ENCODE peak calls at places on chromosome 18, in six cellular contexts. C is ovary, F is NB4, T is A549, M is tibial nerve, Q is adrenal gland. V is an unnamed sample.

GRCh38 chr18:46343940-46344372 is 239.8 kb downstream of the HAUS1 start:
- DNase-seq in Q (peak; percentile 67), M (no peak), F (peak; percentile 29), C (no peak), T (no peak), V (peak; percentile 36)

GRCh38 chr18:37218022-37218590 is 347.5 kb downstream of the CELF4 start:
- DNase-seq in M (no peak), Q (no peak), C (no peak), T (no peak), F (no peak), V (no peak)

GRCh38 chr18:51391731-51392130 is 194.2 kb upstream of the MEX3C start:
- DNase-seq in F (no peak), T (no peak), C (no peak), M (no peak), Q (no peak), V (no peak)

GRCh38 chr18:5705393-5705792 is 161.6 kb upstream of the EPB41L3 start:
- DNase-seq in T (no peak), F (no peak), Q (no peak), M (no peak), C (no peak), V (no peak)

GRCh38 chr18:60018801-60019462 is 119.1 kb downstream of the PMAIP1 start:
- DNase-seq in M (no peak), F (no peak), C (no peak), Q (no peak), T (no peak), V (no peak)

GRCh38 chr18:2657788-2658458 is 2.4 kb downstream of the SMCHD1 start:
- DNase-seq in M (no peak), T (peak; percentile 37), Q (no peak), F (peak; percentile 79), C (no peak), V (no peak)

GRCh38 chr18:7116832-7117389 is 686 bp downstream of the LAMA1 start:
- DNase-seq in C (peak; percentile 31), T (no peak), M (no peak), F (no peak), Q (no peak), V (no peak)

GRCh38 chr18:39635966-39636365 is 2070.4 kb upstream of the CELF4 start:
- DNase-seq in F (no peak), M (no peak), T (no peak), Q (no peak), C (no peak), V (no peak)

DNA sequence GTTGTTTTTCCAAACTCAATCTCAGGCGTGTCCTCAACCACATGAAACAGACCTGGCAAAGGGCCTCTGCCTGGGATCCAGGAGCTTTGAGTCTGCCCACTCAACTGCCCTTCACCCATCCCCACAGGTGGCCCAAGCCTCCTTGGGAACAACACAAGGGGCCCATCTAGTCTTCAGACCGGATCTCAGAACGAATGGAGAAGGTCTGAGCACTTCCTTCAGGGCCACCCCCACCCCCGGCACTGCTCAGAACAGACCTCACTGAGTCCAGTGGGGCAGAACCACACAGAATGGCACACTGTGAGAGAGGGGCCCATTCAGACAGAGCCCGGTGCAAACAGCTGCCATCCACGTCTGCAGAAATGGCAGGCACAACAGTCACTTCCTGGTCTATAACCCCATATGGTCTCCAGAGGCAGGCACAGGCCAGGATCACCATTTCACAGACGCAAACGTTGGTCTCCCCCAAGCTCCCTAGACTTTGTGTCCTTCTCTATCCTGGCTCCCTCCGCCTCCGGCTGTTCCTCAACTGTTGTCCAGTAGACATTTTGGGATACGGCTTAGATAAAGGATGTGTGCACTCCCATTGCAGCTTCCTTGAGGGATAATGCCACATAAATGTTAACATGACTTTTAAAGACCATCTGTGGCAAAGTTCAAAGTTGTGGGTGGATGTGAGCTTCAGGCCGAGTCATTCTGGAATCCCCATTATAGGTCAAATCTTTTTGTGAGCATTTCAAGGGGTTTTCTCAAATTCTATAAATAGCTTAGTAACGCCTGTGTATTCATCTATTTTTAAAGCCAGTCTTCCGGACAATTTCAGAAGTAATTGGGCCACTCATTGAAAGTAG is 149.7 kb downstream of the SMAD7 start:
- DNase-seq in C (peak; percentile 12), T (no peak), Q (peak; percentile 44), M (no peak), F (no peak), V (no peak)
- TF ChIP-seq POLR2A in C (no peak), T (no peak), Q (no peak), M (no peak), F (no peak), V (no peak)

DNA sequence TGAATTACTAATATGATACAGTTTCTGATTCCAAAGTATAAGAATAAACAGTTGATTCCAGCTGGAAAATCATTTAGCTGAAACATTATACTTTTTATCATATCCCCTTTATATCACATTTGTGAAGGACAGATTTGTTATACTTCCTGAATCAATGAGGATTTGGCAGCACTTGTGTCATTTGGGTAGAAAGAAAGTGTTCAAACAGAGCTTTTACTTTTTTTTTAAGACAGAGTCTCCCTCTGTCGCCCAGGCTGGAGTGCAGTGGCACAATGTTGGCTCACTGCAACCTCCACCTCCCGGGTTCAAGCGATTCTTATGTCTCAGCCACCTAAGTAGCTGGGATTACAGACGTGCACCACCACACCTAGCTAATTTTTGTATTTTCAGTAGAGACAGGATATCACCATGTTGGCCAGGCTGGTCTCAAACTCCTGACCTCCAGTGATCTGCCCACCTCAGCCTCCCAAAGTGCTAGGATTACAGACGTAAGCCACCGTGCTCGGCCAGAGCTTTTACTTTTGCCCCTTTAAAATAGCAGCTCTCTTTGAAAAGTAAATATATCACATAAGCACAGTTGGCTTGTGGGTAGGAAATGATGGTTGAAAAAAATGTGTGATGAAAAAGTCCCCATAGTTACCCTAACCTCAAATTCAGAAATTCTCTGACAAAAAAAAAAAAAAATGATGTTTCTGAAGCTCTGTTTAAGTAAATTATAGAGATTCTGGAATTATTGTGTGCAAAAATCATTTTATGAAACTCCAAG is 95.2 kb downstream of the DTNA start:
- DNase-seq in M (no peak), C (no peak), F (no peak), T (no peak), Q (no peak), V (no peak)
- TF ChIP-seq POLR2A in M (no peak), C (no peak), F (no peak), T (no peak), Q (no peak), V (no peak)

GRCh38 chr18:35466815-35467623 is 30.7 kb downstream of the INO80C start:
- DNase-seq in C (no peak), T (no peak), Q (no peak), F (no peak), M (no peak), V (no peak)
- TF ChIP-seq POLR2A in C (no peak), T (no peak), Q (no peak), F (no peak), M (no peak), V (no peak)

DNA sequence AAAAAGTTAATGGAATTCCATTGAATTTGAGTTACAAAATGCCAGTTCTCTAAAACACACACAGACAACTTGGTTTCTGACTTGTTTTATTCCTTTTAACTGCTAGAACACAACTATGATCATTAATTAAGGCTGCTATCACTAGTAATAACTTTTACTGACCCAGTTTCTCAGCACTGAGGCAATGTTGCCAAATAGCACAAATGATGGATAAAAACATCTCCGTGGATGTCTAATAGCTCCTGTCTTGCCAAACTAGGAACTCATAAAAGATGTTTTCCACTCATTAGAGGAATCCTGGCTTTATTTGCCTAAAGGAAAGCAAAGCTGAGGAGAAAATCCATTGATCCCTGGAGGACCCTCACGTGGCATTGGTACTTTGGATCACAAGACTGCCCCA is 96.2 kb upstream of the ZNF397 start:
- DNase-seq in M (no peak), Q (no peak), F (no peak), T (no peak), C (no peak), V (no peak)
- TF ChIP-seq POLR2A in M (no peak), Q (no peak), F (no peak), T (no peak), C (no peak), V (no peak)

V was measured in lower leg skin.